ENCODE peak calls at places on chromosome 5, in five cellular contexts. H is GM23338; Y is EL; W is activated T-helper 2 cell treated with anti-CD3 and anti-CD28 coated beads, Interferon-gamma antibody, Interleukin-2, Interleukin-4, amounts not matched to agents 10 μg/mL and 5 μg/mL and 100 μg/mL, durations not matched to agents 14 hours and 24 hours and 36 hours; C is M059J. L is an unnamed sample.

GRCh38 chr5:146482775-146483174 is 33.2 kb downstream of the GPR151 start:
- DNase-seq in H (no peak), Y (no peak), W (no peak), C (no peak), L (no peak)

GRCh38 chr5:156918311-156918845 is 44.6 kb downstream of the TIMD4 start:
- DNase-seq in H (no peak), Y (no peak), W (no peak), C (no peak), L (no peak)

GRCh38 chr5:175738595-175739133 is 80.8 kb downstream of the HRH2 start:
- DNase-seq in H (no peak), Y (no peak), W (no peak), C (no peak), L (no peak)

GRCh38 chr5:169347786-169348185 is 46.8 kb upstream of the SLIT3 start:
- DNase-seq in H (no peak), Y (no peak), W (no peak), C (no peak), L (no peak)

GRCh38 chr5:61866930-61867329 is 439.1 kb upstream of the KIF2A start:
- DNase-seq in H (no peak), Y (peak), W (no peak), C (peak), L (peak)

GRCh38 chr5:157225463-157226422 is 40.2 kb upstream of the CYFIP2 start:
- DNase-seq in H (no peak), Y (no peak), W (no peak), C (no peak), L (no peak)

GRCh38 chr5:180811623-180812119 is 9.1 kb upstream of the MGAT1 start:
- DNase-seq in H (no peak), Y (no peak), W (no peak), C (no peak), L (no peak)

GRCh38 chr5:181190711-181191525 is 14.1 kb downstream of the TRIM7 start:
- DNase-seq in H (peak), Y (peak), W (peak), C (peak), L (no peak)

GRCh38 chr5:83474986-83475385 is 3.4 kb downstream of the VCAN start:
- DNase-seq in H (peak), Y (peak), W (no peak), C (peak), L (no peak)

GRCh38 chr5:175861337-175862130 is 9.8 kb upstream of the CPLX2 start:
- DNase-seq in H (no peak), Y (no peak), W (no peak), C (no peak), L (no peak)

GRCh38 chr5:168114444-168115017 is 176.9 kb upstream of the WWC1 start:
- DNase-seq in H (peak), Y (peak), W (peak), C (peak), L (no peak)

GRCh38 chr5:10703676-10704075 is 57.4 kb downstream of the DAP start:
- DNase-seq in H (no peak), Y (no peak), W (no peak), C (no peak), L (no peak)

GRCh38 chr5:120614512-120614911 is 150.4 kb downstream of the PRR16 start:
- DNase-seq in H (no peak), Y (peak), W (no peak), C (peak), L (peak)

GRCh38 chr5:180950291-180950949 is 38.2 kb upstream of the BTNL3 start:
- DNase-seq in H (no peak), Y (peak), W (no peak), C (peak), L (no peak)

GRCh38 chr5:79511945-79512493 is 1.9 kb downstream of the HOMER1 start:
- DNase-seq in H (no peak), Y (no peak), W (no peak), C (no peak), L (no peak)

GRCh38 chr5:128757560-128757959 is 207.7 kb upstream of the SLC27A6 start:
- DNase-seq in H (no peak), Y (no peak), W (no peak), C (no peak), L (no peak)

GRCh38 chr5:72205431-72206009 is 98.2 kb downstream of the MAP1B start:
- DNase-seq in H (no peak), Y (peak), W (no peak), C (peak), L (no peak)

GRCh38 chr5:102628449-102629175 is 126.5 kb upstream of the PAM start:
- DNase-seq in H (no peak), Y (peak), W (no peak), C (peak), L (peak)

GRCh38 chr5:15885156-15885555 is 294.4 kb downstream of the MARCHF11 start:
- DNase-seq in H (no peak), Y (peak), W (no peak), C (no peak), L (no peak)

GRCh38 chr5:179777909-179778308 is 15.9 kb upstream of the LTC4S start:
- DNase-seq in H (no peak), Y (no peak), W (no peak), C (no peak), L (no peak)

GRCh38 chr5:134143431-134143830 is 28.9 kb downstream of the TCF7 start:
- DNase-seq in H (no peak), Y (no peak), W (peak), C (no peak), L (no peak)

GRCh38 chr5:39072915-39073758 is 1.1 kb downstream of the RICTOR start:
- DNase-seq in H (peak), Y (peak), W (peak), C (peak), L (no peak)

GRCh38 chr5:152514827-152515397 is 109.8 kb upstream of the NMUR2 start:
- DNase-seq in H (peak), Y (peak), W (no peak), C (peak), L (peak)

GRCh38 chr5:63401434-63402046 is 560.7 kb downstream of the HTR1A start:
- DNase-seq in H (peak), Y (peak), W (peak), C (peak), L (peak)

GRCh38 chr5:139668064-139668880 is 20.1 kb downstream of the CXXC5 start:
- DNase-seq in H (peak), Y (peak), W (peak), C (peak), L (no peak)

GRCh38 chr5:68348447-68349222 is 133.1 kb downstream of the PIK3R1 start:
- DNase-seq in H (no peak), Y (no peak), W (no peak), C (no peak), L (no peak)

GRCh38 chr5:166845044-166845443 is 1446.4 kb upstream of the WWC1 start:
- DNase-seq in H (peak), Y (no peak), W (no peak), C (peak), L (no peak)

L was measured in fibroblast of the conjunctiva.